ENCODE peak calls at places on chromosomes 12 and 14, in ten cellular contexts. V is fibroblast of the aortic adventitia; B is NCI-H774; P is GF-D8; O is naive thymus-derived CD4-positive, alpha-beta T cell; I is DMS153; N is NCI-H2227 treated with DMSO at 0.1 percent for 48 hours; L is iris pigment epithelial cell; C is stromal cell of bone marrow; K is Ammon's horn. J is an unnamed sample.

GRCh38 chr12:10959777-10960176 is 20.7 kb upstream of the TAS2R14 start:
- DNase-seq in C (no peak), I (no peak), V (peak; percentile 16), K (peak; percentile 64), O (no peak), L (no peak), B (no peak), N (no peak), P (no peak), J (peak; percentile 79)

GRCh38 chr12:1289371-1290155 is 298.5 kb downstream of the ERC1 start:
- DNase-seq in O (no peak), P (peak; percentile 67), K (peak; percentile 30), I (no peak), V (peak; percentile 17), N (no peak), L (peak; percentile 3), C (no peak), B (no peak), J (peak; percentile 69)

GRCh38 chr14:103142903-103143302 is 19.6 kb downstream of the TNFAIP2 start:
- DNase-seq in C (no peak), I (no peak), L (no peak), N (no peak), O (no peak), V (no peak), P (no peak), B (no peak), K (no peak), J (no peak)

GRCh38 chr12:108643941-108644742 is 10.4 kb upstream of the SELPLG start:
- DNase-seq in K (peak; percentile 73), O (no peak), N (no peak), V (no peak), C (no peak), L (no peak), B (no peak), I (no peak), P (no peak), J (peak; percentile 78)

GRCh38 chr12:43285248-43285647 is 266.8 kb downstream of the ADAMTS20 start:
- DNase-seq in K (no peak), I (no peak), N (no peak), L (peak; percentile 98), P (no peak), V (peak; percentile 93), C (peak; percentile 79), O (no peak), B (no peak), J (no peak)

GRCh38 chr12:14403293-14403692 is 37.8 kb downstream of the ATF7IP start:
- DNase-seq in B (no peak), N (no peak), V (no peak), P (no peak), L (no peak), I (no peak), K (no peak), O (no peak), C (no peak), J (no peak)

GRCh38 chr14:57136669-57137068 is 132.0 kb downstream of the EXOC5 start:
- DNase-seq in B (no peak), O (no peak), L (no peak), V (no peak), I (peak; percentile 66), C (no peak), P (no peak), N (no peak), K (peak; percentile 40), J (peak; percentile 17)

GRCh38 chr12:70190252-70191010 is 52.8 kb upstream of the CNOT2 start:
- DNase-seq in C (no peak), B (no peak), O (no peak), L (peak; percentile 20), N (no peak), V (peak; percentile 17), I (no peak), P (no peak), K (no peak), J (no peak)

GRCh38 chr14:68598621-68599447 is 194.0 kb downstream of the ZFP36L1 start:
- DNase-seq in P (no peak), B (no peak), N (no peak), V (peak; percentile 96), I (no peak), K (peak; percentile 62), C (peak; percentile 90), O (no peak), L (peak; percentile 95), J (peak; percentile 82)

GRCh38 chr14:32980887-32981501 is 42.3 kb downstream of the NPAS3 start:
- DNase-seq in O (no peak), C (no peak), P (no peak), K (no peak), I (peak; percentile 6), L (no peak), V (no peak), N (peak; percentile 53), B (no peak), J (no peak)

GRCh38 chr12:89354630-89354931 is 2.3 kb upstream of the DUSP6 start:
- DNase-seq in I (no peak), V (no peak), K (no peak), O (no peak), P (no peak), N (peak; percentile 13), L (no peak), B (no peak), C (no peak), J (peak; percentile 36)

GRCh38 chr12:7479784-7480183 is 23.8 kb downstream of the CD163 start:
- DNase-seq in V (peak; percentile 28), I (no peak), P (no peak), O (no peak), C (no peak), N (no peak), L (no peak), B (no peak), K (no peak), J (no peak)

GRCh38 chr12:4148418-4149056 is 125.0 kb upstream of the CCND2 start:
- DNase-seq in N (no peak), K (peak; percentile 64), I (no peak), P (no peak), C (no peak), L (no peak), O (no peak), V (no peak), B (no peak), J (peak; percentile 69)

GRCh38 chr14:37974421-37974820 is 233.3 kb upstream of the SSTR1 start:
- DNase-seq in N (no peak), K (no peak), O (no peak), I (no peak), C (no peak), B (no peak), P (no peak), L (no peak), V (no peak), J (no peak)

GRCh38 chr12:9405861-9406563 is 197.8 kb upstream of the PZP start:
- DNase-seq in V (no peak), K (no peak), O (no peak), C (no peak), B (no peak), L (no peak), P (no peak), I (no peak), N (no peak), J (no peak)

GRCh38 chr12:27331927-27332324 is 710 bp upstream of the BMAL2 start:
- DNase-seq in O (no peak), K (no peak), P (no peak), V (peak; percentile 25), I (no peak), C (no peak), N (no peak), B (no peak), L (no peak), J (no peak)

GRCh38 chr14:91138511-91139359 is 24.9 kb downstream of the DGLUCY start:
- DNase-seq in L (peak; percentile 47), C (no peak), N (no peak), O (peak; percentile 45), P (no peak), K (no peak), I (no peak), B (no peak), V (peak; percentile 45), J (no peak)

GRCh38 chr12:94677778-94678177 is 27.4 kb upstream of the TMCC3 start:
- DNase-seq in O (no peak), B (no peak), P (no peak), N (no peak), K (no peak), L (peak; percentile 22), C (no peak), V (no peak), I (no peak), J (no peak)

GRCh38 chr12:49838973-49839633 is 3.8 kb downstream of the BCDIN3D start:
- DNase-seq in O (peak; percentile 51), I (peak; percentile 22), K (peak; percentile 47), V (peak; percentile 69), C (no peak), L (peak; percentile 46), N (peak; percentile 30), P (peak; percentile 4), B (no peak), J (peak; percentile 66)

GRCh38 chr12:1977588-1977987 is 26.7 kb downstream of the DCP1B start:
- DNase-seq in K (no peak), L (no peak), I (no peak), O (no peak), V (no peak), P (no peak), N (no peak), B (no peak), C (no peak), J (no peak)

GRCh38 chr14:57080691-57081090 is 188.0 kb downstream of the EXOC5 start:
- DNase-seq in C (no peak), B (no peak), L (no peak), K (no peak), N (no peak), V (no peak), O (no peak), P (no peak), I (no peak), J (no peak)

J was measured in pons.